ENCODE peak calls at places on chromosome 20, in four cellular contexts. X is aorta, F is right cardiac atrium, E is ovary. K is an unnamed sample.

GRCh38 chr20:49814057-49814675 is 1.5 kb downstream of the SLC9A8 start:
- DNase-seq in F (no peak), X (no peak), E (no peak), K (no peak)

GRCh38 chr20:5722927-5723326 is 27.3 kb upstream of the SHLD1 start:
- DNase-seq in E (no peak), X (no peak), F (no peak), K (no peak)

GRCh38 chr20:19601133-19601810 is 156.8 kb upstream of the RIN2 start:
- DNase-seq in X (no peak), F (no peak), E (no peak), K (no peak)

GRCh38 chr20:6127825-6128224 is 5.0 kb upstream of the FERMT1 start:
- DNase-seq in F (no peak), X (no peak), E (no peak), K (no peak)

GRCh38 chr20:40320612-40321011 is 368.4 kb downstream of the MAFB start:
- DNase-seq in F (no peak), E (no peak), X (no peak), K (no peak)

GRCh38 chr20:45822863-45823262 is 4.2 kb downstream of the TNNC2 start:
- DNase-seq in E (no peak), X (peak; percentile 63), F (peak; percentile 33), K (no peak)

GRCh38 chr20:31517373-31517772 is 3.1 kb downstream of the HM13 start:
- DNase-seq in F (no peak), X (peak; percentile 70), E (no peak), K (peak; percentile 19)

GRCh38 chr20:62704341-62704948 is 4.2 kb upstream of the NTSR1 start:
- DNase-seq in F (peak; percentile 88), X (peak; percentile 83), E (peak; percentile 85), K (peak; percentile 86)

GRCh38 chr20:19338960-19339359 is 126.5 kb downstream of the SLC24A3 start:
- DNase-seq in X (no peak), F (no peak), E (no peak), K (no peak)

GRCh38 chr20:2292711-2293110 is 3.1 kb upstream of the TGM3 start:
- DNase-seq in X (no peak), F (peak; percentile 27), E (no peak), K (no peak)

GRCh38 chr20:63268671-63269439 is 3.8 kb upstream of the ARFGAP1 start:
- DNase-seq in X (no peak), E (no peak), F (no peak), K (no peak)

GRCh38 chr20:51862796-51863195 is 60.5 kb upstream of the SALL4 start:
- DNase-seq in X (no peak), F (no peak), E (no peak), K (no peak)

GRCh38 chr20:31620246-31620645 is 15.2 kb downstream of the ID1 start:
- DNase-seq in F (no peak), X (no peak), E (no peak), K (no peak)

GRCh38 chr20:3658708-3659491 is 4.3 kb downstream of the GFRA4 start:
- DNase-seq in X (no peak), F (no peak), E (no peak), K (no peak)

GRCh38 chr20:43955244-43956191 is 40.9 kb downstream of the TOX2 start:
- DNase-seq in X (no peak), E (peak; percentile 44), F (no peak), K (no peak)

GRCh38 chr20:43958626-43959025 is 44.0 kb downstream of the TOX2 start:
- DNase-seq in E (no peak), F (no peak), X (no peak), K (no peak)

GRCh38 chr20:43957392-43957791 is 42.7 kb downstream of the TOX2 start:
- DNase-seq in X (no peak), E (no peak), F (no peak), K (no peak)

GRCh38 chr20:43953919-43954617 is 39.4 kb downstream of the TOX2 start:
- DNase-seq in X (no peak), F (no peak), E (no peak), K (no peak)

GRCh38 chr20:43954704-43955243 is 40.1 kb downstream of the TOX2 start:
- DNase-seq in X (no peak), F (no peak), E (no peak), K (no peak)
- H3K27ac ChIP-seq in X (no peak overlapping the region), F (no peak overlapping the region), E (no peak overlapping the region), K (no peak overlapping the region)

GRCh38 chr20:22583773-22584629 is at the start of gene FOXA2:
- DNase-seq in X (no peak), E (no peak), F (no peak), K (no peak)

GRCh38 chr20:22579711-22580697 is 4.4 kb downstream of the FOXA2 start:
- DNase-seq in F (no peak), X (no peak), E (no peak), K (no peak)

GRCh38 chr20:22582960-22583772 is 1.2 kb downstream of the FOXA2 start:
- DNase-seq in E (no peak), X (no peak), F (no peak), K (no peak)

GRCh38 chr20:22582386-22582959 is 1.9 kb downstream of the FOXA2 start:
- DNase-seq in X (no peak), F (no peak), E (no peak), K (no peak)

GRCh38 chr20:22581437-22582385 is 2.7 kb downstream of the FOXA2 start:
- DNase-seq in X (no peak), F (no peak), E (no peak), K (no peak)
- H3K27ac ChIP-seq in X (no peak overlapping the region), F (no peak overlapping the region), E (no peak overlapping the region), K (no peak overlapping the region)

GRCh38 chr20:54160269-54161007 is 13.3 kb downstream of the CYP24A1 start:
- DNase-seq in F (no peak), E (no peak), X (no peak), K (no peak)

GRCh38 chr20:54156981-54157835 is 16.6 kb downstream of the CYP24A1 start:
- DNase-seq in F (no peak), X (no peak), E (no peak), K (no peak)

GRCh38 chr20:54156522-54156921 is 17.3 kb downstream of the CYP24A1 start:
- DNase-seq in E (no peak), X (no peak), F (no peak), K (no peak)

GRCh38 chr20:54158856-54159418 is 14.8 kb downstream of the CYP24A1 start:
- DNase-seq in E (no peak), F (no peak), X (no peak), K (no peak)

GRCh38 chr20:54158226-54158625 is 15.6 kb downstream of the CYP24A1 start:
- DNase-seq in X (no peak), F (no peak), E (no peak), K (no peak)
- H3K27ac ChIP-seq in X (no peak overlapping the region), F (no peak overlapping the region), E (no peak overlapping the region), K (no peak overlapping the region)

GRCh38 chr20:35307666-35308653 is 15.7 kb upstream of the FAM83C start:
- DNase-seq in E (no peak), F (peak; percentile 70), X (peak; percentile 83), K (peak; percentile 78)
- H3K27ac ChIP-seq in E (no peak overlapping the region), F (peak overlapping the region; percentile 43), X (peak overlapping the region; percentile 77), K (peak overlapping the region; percentile 54)

DNA sequence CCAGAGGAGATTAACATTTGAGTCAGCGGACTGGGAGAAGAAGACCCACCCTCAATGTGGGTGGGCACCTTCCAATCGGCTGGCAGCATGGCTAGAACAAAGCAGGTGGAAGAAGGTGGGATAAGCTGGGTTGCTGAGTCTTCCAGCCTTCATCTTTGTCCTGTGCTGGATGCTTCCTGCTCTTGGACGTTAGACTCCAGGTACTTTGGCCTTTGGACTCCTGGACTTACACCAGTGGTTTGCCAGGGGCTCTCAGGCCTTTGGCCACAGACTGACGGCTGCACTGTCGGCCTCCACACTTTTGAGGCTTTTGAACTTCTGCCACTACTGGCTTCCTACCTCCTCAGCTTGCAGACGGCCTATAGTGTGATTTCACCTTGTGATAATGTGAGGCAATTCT is 50.8 kb downstream of the BCAS1 start:
- DNase-seq in F (no peak), X (no peak), E (no peak), K (no peak)
- H3K27ac ChIP-seq in F (no peak overlapping the region), X (no peak overlapping the region), E (no peak overlapping the region), K (no peak overlapping the region)

GRCh38 chr20:38349856-38350255 is 3.6 kb downstream of the LBP start:
- DNase-seq in X (no peak), E (no peak), F (no peak), K (no peak)

GRCh38 chr20:38355161-38356012 is 9.1 kb downstream of the LBP start:
- DNase-seq in E (no peak), F (no peak), X (no peak), K (no peak)

GRCh38 chr20:38354227-38354626 is 7.9 kb downstream of the LBP start:
- DNase-seq in F (no peak), E (no peak), X (no peak), K (no peak)

GRCh38 chr20:38350879-38351775 is 4.8 kb downstream of the LBP start:
- DNase-seq in X (peak; percentile 64), E (peak; percentile 88), F (peak; percentile 83), K (peak; percentile 45)

GRCh38 chr20:38353298-38353697 is 7.0 kb downstream of the LBP start:
- DNase-seq in F (no peak), X (no peak), E (no peak), K (no peak)
- H3K27ac ChIP-seq in F (no peak overlapping the region), X (no peak overlapping the region), E (no peak overlapping the region), K (no peak overlapping the region)

GRCh38 chr20:17869295-17869994 is 99.1 kb downstream of the SNX5 start:
- DNase-seq in E (no peak), F (no peak), X (peak; percentile 36), K (no peak)
- H3K27ac ChIP-seq in E (no peak overlapping the region), F (no peak overlapping the region), X (no peak overlapping the region), K (no peak overlapping the region)

GRCh38 chr20:36885355-36885754 is 9.4 kb downstream of the TLDC2 start:
- DNase-seq in E (no peak), F (no peak), X (no peak), K (no peak)

GRCh38 chr20:36890586-36890985 is 14.6 kb downstream of the TLDC2 start:
- DNase-seq in F (no peak), E (no peak), X (no peak), K (no peak)

GRCh38 chr20:36886859-36887778 is 11.2 kb downstream of the TLDC2 start:
- DNase-seq in F (peak; percentile 78), E (peak; percentile 90), X (peak; percentile 88), K (peak; percentile 83)

GRCh38 chr20:36888880-36889516 is 13.1 kb downstream of the TLDC2 start:
- DNase-seq in E (no peak), X (no peak), F (no peak), K (no peak)

GRCh38 chr20:36887779-36888133 is 11.8 kb downstream of the TLDC2 start:
- DNase-seq in X (no peak), F (no peak), E (no peak), K (no peak)
- H3K27ac ChIP-seq in X (peak overlapping the region; percentile 21), F (no peak overlapping the region), E (no peak overlapping the region), K (no peak overlapping the region)